ENCODE peak calls at places on chromosomes 11 and 22, in seven cellular contexts. D, E, V, C, B, S and X are unnamed samples.

GRCh38 chr11:63813035-63813562 is at the start of gene SPINDOC:
- DNase-seq in D (peak; percentile 60), B (peak; percentile 84), E (peak; percentile 90), V (peak; percentile 89), S (peak; percentile 81), C (peak; percentile 82), X (peak; percentile 39)

GRCh38 chr11:116044946-116045345 is 540.7 kb upstream of the CADM1 start:
- DNase-seq in V (peak; percentile 54), E (no peak), C (no peak), S (no peak), D (no peak), B (no peak), X (no peak)

GRCh38 chr11:93842461-93842860 is 8.0 kb downstream of the VSTM5 start:
- DNase-seq in D (peak; percentile 24), E (no peak), C (peak; percentile 83), S (peak; percentile 88), V (no peak), B (peak; percentile 91), X (no peak)

GRCh38 chr11:67370351-67371076 is 2.9 kb downstream of the CLCF1 start:
- DNase-seq in E (peak; percentile 76), S (no peak), V (no peak), B (no peak), C (no peak), D (no peak), X (no peak)

GRCh38 chr11:117009905-117010605 is 88.2 kb downstream of the SIK3 start:
- DNase-seq in C (no peak), S (no peak), B (no peak), D (no peak), E (no peak), V (no peak), X (no peak)

GRCh38 chr11:34263462-34264186 is 94.2 kb downstream of the ABTB2 start:
- DNase-seq in C (peak; percentile 79), S (peak; percentile 82), V (no peak), B (peak; percentile 94), D (peak; percentile 69), E (peak; percentile 76), X (no peak)

GRCh38 chr22:45101828-45102227 is 61.9 kb upstream of the NUP50 start:
- DNase-seq in E (peak; percentile 78), S (peak; percentile 57), V (peak; percentile 70), B (no peak), D (peak; percentile 74), C (peak; percentile 53), X (no peak)

GRCh38 chr22:36453266-36453607 is 28.2 kb downstream of the TXN2 start:
- DNase-seq in S (peak; percentile 53), C (peak; percentile 51), V (no peak), E (no peak), B (no peak), D (no peak), X (no peak)

GRCh38 chr22:23218053-23218866 is 38.0 kb downstream of the BCR start:
- DNase-seq in D (no peak), E (no peak), C (no peak), V (no peak), S (no peak), B (no peak), X (no peak)

GRCh38 chr11:59175104-59175503 is 3.2 kb downstream of the DTX4 start:
- DNase-seq in D (no peak), V (no peak), C (no peak), B (peak; percentile 27), S (no peak), E (no peak), X (no peak)

GRCh38 chr11:111957663-111958415 is 20.7 kb downstream of the DIXDC1 start:
- DNase-seq in S (no peak), E (no peak), C (no peak), D (no peak), B (no peak), V (no peak), X (no peak)

GRCh38 chr11:112294688-112295340 is 34.2 kb upstream of the PLET1 start:
- DNase-seq in D (no peak), B (no peak), E (peak; percentile 29), S (no peak), V (no peak), C (no peak), X (no peak)

GRCh38 chr11:110984147-110984546 is 261.4 kb upstream of the POU2AF2 start:
- DNase-seq in B (no peak), S (no peak), E (no peak), D (no peak), V (no peak), C (no peak), X (no peak)

GRCh38 chr11:118975771-118976709 is 4.5 kb downstream of the FOXR1 start:
- DNase-seq in S (no peak), B (no peak), V (peak; percentile 20), E (no peak), C (no peak), D (no peak), X (no peak)

GRCh38 chr11:134330611-134331564 is 900 bp upstream of the GLB1L2 start:
- DNase-seq in S (no peak), V (no peak), D (no peak), E (peak; percentile 62), C (no peak), B (no peak), X (no peak)

GRCh38 chr11:117547188-117547831 is 219.7 kb downstream of the CEP164 start:
- DNase-seq in C (no peak), V (no peak), B (no peak), D (no peak), S (no peak), E (no peak), X (no peak)

GRCh38 chr11:84795698-84796097 is 831.4 kb downstream of the DLG2 start:
- DNase-seq in S (no peak), D (no peak), E (no peak), B (no peak), C (no peak), V (no peak), X (no peak)

GRCh38 chr11:65867284-65868071 is 5.1 kb downstream of the EFEMP2 start:
- DNase-seq in B (no peak), C (no peak), D (no peak), V (no peak), S (no peak), E (no peak), X (no peak)

DNA sequence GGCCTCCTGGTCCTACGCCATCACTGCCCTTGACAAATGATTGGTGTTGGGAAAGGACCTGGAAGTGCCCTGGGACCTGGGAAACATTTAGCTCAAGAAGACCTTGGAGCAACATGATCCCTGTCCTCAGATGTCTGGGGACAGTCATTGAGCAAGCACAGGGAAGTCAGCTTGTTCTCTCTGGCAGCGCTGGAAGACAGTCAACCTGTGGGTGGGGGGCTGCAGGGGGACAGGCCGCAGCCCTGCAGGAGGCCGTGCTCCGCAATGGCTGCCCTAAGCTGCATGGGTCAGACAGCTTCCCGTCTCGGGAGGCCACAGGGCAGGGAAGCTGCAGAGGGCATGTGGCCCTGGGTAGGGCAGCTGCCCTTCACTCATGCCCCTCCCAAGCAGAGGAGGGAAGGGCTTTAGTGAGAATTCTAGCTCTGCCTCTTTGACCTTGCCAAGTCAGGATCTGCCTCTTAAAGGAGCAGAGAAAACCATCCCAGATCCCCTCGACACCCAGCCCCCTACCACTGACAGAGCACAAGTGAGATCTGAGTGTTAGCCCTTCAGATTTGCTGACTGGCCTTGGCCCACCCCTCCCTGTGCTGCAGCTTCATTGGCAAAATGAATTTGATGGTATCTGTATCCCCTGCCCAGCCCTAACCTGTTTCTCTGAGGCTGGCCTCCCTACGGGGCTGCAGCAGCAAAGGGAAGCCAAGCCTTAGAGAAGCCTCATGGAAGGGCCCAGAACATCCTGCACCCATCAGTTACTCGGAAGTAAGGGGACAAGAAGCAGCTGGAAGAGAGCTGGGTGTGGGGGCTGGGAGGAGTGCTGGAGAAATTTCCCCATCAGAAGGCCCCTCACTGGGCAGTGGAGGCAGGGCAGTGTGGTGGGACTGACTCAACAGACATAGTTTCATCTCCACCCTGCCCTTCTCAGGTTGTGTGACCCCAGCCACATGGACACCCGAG is 6.2 kb upstream of the SREBF2 start:
- DNase-seq in D (no peak), E (no peak), S (peak; percentile 57), V (peak; percentile 59), B (no peak), C (peak; percentile 49), X (no peak)
- H3K27ac ChIP-seq in D (no peak overlapping the region), E (no peak overlapping the region), S (peak overlapping the region; percentile 10), V (peak overlapping the region; percentile 80), B (no peak overlapping the region), C (peak overlapping the region; percentile 67), X (no peak overlapping the region)

GRCh38 chr11:114607753-114608459 is 12.3 kb upstream of the NXPE4 start:
- DNase-seq in E (no peak), B (no peak), S (peak; percentile 12), C (no peak), D (no peak), V (no peak), X (no peak)

GRCh38 chr11:114604886-114605285 is 9.3 kb upstream of the NXPE4 start:
- DNase-seq in B (no peak), S (no peak), E (no peak), D (no peak), V (no peak), C (no peak), X (no peak)

GRCh38 chr11:114605370-114605769 is 9.8 kb upstream of the NXPE4 start:
- DNase-seq in V (no peak), S (peak; percentile 11), B (no peak), E (no peak), D (no peak), C (no peak), X (no peak)

GRCh38 chr11:114604179-114604813 is 8.7 kb upstream of the NXPE4 start:
- DNase-seq in D (no peak), V (no peak), C (no peak), E (no peak), S (peak; percentile 9), B (no peak), X (no peak)

DNA sequence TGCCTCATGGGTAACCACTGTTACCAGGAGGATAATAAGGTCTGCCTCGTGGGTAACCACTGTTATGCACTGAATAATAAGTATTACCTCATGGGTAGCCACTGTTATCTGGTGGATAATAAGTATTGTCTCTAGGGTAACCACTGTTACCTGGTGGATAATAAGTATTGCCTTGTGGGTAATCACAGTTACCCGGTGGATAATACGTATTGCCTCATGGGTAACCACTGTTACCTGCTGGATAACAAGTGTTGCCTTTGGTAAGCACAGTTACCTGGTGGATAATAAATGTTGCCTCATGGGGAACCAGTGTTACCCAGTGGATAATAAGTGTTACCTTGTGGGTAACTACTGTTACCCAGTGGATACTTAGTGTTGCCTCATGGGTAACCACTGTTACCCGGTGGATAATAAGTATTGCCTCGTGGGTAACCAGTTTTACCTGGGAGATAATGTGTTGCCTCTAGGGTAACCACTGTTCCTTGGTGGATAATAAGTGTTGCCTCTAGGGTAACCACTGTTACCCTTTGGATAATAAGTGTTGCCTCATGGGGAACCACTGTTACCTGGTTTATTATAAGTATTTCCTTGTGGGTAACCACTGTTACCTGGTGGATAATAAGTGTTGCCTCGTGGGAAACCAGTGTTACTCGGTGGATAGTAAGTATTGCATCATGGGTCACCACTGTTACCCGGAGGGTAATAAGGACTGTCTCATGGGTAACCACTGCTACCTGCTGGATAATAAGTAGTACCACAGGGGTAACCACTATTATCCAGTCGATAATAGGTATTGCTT is 10.6 kb upstream of the NXPE4 start:
- DNase-seq in C (no peak), S (no peak), V (no peak), E (no peak), B (no peak), D (no peak), X (no peak)
- TF ChIP-seq CTCF in C (no peak), S (no peak), V (peak; percentile 11), E (no peak), B (no peak), D (no peak), X (no peak)

GRCh38 chr22:11628651-11629511 is 3899.1 kb upstream of the OR11H1 start:
- DNase-seq in B (no peak), D (no peak), E (no peak), S (no peak), V (no peak), C (no peak), X (no peak)
- H3K9me3 ChIP-seq in B (no peaks in the 10 kb centered on the region), D (peaks cover 14% of the 10 kb centered on the region), E (peaks cover 44% of the 10 kb centered on the region), S (peaks cover 12% of the 10 kb centered on the region), V (peaks cover 17% of the 10 kb centered on the region), C (peaks cover 37% of the 10 kb centered on the region), X (peaks cover 31% of the 10 kb centered on the region)

GRCh38 chr11:12434255-12434654 is 56.9 kb downstream of the PARVA start:
- DNase-seq in V (no peak), E (peak; percentile 73), D (no peak), S (no peak), C (no peak), B (no peak), X (no peak)
- H3K27ac ChIP-seq in V (peak overlapping the region; percentile 47), E (peak overlapping the region; percentile 90), D (no peak overlapping the region), S (peak overlapping the region; percentile 57), C (peak overlapping the region; percentile 76), B (no peak overlapping the region), X (no peak overlapping the region)